ENCODE peak calls at places on chromosome 5, in seven cellular contexts. G is AG04449, M is bronchial epithelial cell, C is GM23338, N is IMR-90, O is HL-60, X is left ventricle myocardium inferior. B is an unnamed sample.

GRCh38 chr5:2017540-2018389 is 135.0 kb upstream of the IRX4 start:
- DNase-seq in O (peak), M (no peak), X (no peak), N (peak), C (peak), G (no peak), B (peak)

GRCh38 chr5:129460951-129461815 is 1.1 kb downstream of the ADAMTS19 start:
- DNase-seq in O (peak), X (peak), C (peak), N (no peak), M (peak), G (no peak), B (peak)

GRCh38 chr5:142012792-142013388 is at the start of gene GNPDA1:
- DNase-seq in G (no peak), X (peak), N (peak), O (peak), M (peak), C (peak), B (peak)

GRCh38 chr5:149963722-149964121 is 3.2 kb downstream of the SLC26A2 start:
- DNase-seq in N (no peak), X (no peak), M (no peak), C (no peak), G (no peak), O (no peak), B (no peak)

GRCh38 chr5:157594237-157594636 is 18.7 kb upstream of the ADAM19 start:
- DNase-seq in M (no peak), G (no peak), X (no peak), O (no peak), C (no peak), N (no peak), B (no peak)

GRCh38 chr5:117800261-117800660 is 1188.1 kb downstream of the DTWD2 start:
- DNase-seq in N (peak), G (no peak), C (no peak), M (no peak), X (no peak), O (no peak), B (no peak)

GRCh38 chr5:134106991-134107701 is 7.3 kb upstream of the TCF7 start:
- DNase-seq in O (no peak), N (no peak), G (no peak), M (no peak), X (no peak), C (no peak), B (no peak)

GRCh38 chr5:140259509-140259908 is 43.4 kb downstream of the PFDN1 start:
- DNase-seq in O (no peak), X (no peak), M (peak), G (no peak), C (peak), N (no peak), B (no peak)

GRCh38 chr5:61991426-61991825 is 314.6 kb upstream of the KIF2A start:
- DNase-seq in G (no peak), X (no peak), N (no peak), C (no peak), O (no peak), M (no peak), B (no peak)

GRCh38 chr5:80725446-80725845 is 70.7 kb upstream of the DHFR start:
- DNase-seq in N (no peak), O (no peak), G (no peak), M (no peak), X (no peak), C (no peak), B (no peak)
- TF ChIP-seq CTCF in N (no peak), O (no peak), G (no peak), M (no peak), X (no peak), C (no peak), B (no peak)

GRCh38 chr5:91438871-91439270 is 55.8 kb upstream of the ARRDC3 start:
- DNase-seq in C (peak), O (no peak), G (no peak), N (no peak), X (no peak), M (peak), B (no peak)
- TF ChIP-seq CTCF in C (peak), O (no peak), G (no peak), N (no peak), X (no peak), M (peak), B (no peak)

GRCh38 chr5:54066433-54066832 is 243.9 kb downstream of the ARL15 start:
- DNase-seq in G (no peak), O (no peak), X (no peak), M (no peak), N (no peak), C (no peak), B (no peak)
- TF ChIP-seq CTCF in G (no peak), O (no peak), X (no peak), M (no peak), N (no peak), C (peak), B (no peak)

GRCh38 chr5:8842906-8843590 is 702.8 kb downstream of the SEMA5A start:
- DNase-seq in X (no peak), C (no peak), M (peak), N (peak), O (no peak), G (no peak), B (no peak)
- TF ChIP-seq CTCF in X (peak), C (peak), M (peak), N (peak), O (no peak), G (peak), B (no peak)

GRCh38 chr5:181042722-181043121 is 2.7 kb downstream of the BTNL9 start:
- DNase-seq in O (no peak), C (no peak), X (no peak), G (no peak), M (no peak), N (no peak), B (no peak)

GRCh38 chr5:181044662-181045305 is 4.7 kb downstream of the BTNL9 start:
- DNase-seq in C (no peak), G (no peak), M (no peak), O (no peak), X (peak), N (no peak), B (no peak)

GRCh38 chr5:181042036-181042435 is 2.0 kb downstream of the BTNL9 start:
- DNase-seq in N (no peak), X (no peak), G (no peak), M (no peak), O (no peak), C (no peak), B (no peak)

GRCh38 chr5:181044093-181044599 is 4.1 kb downstream of the BTNL9 start:
- DNase-seq in N (no peak), C (no peak), M (no peak), X (no peak), G (no peak), O (no peak), B (no peak)

GRCh38 chr5:181043285-181044092 is 3.4 kb downstream of the BTNL9 start:
- DNase-seq in O (no peak), N (no peak), M (no peak), X (no peak), C (no peak), G (no peak), B (no peak)
- TF ChIP-seq CTCF in O (no peak), N (no peak), M (no peak), X (peak), C (no peak), G (no peak), B (no peak)

DNA sequence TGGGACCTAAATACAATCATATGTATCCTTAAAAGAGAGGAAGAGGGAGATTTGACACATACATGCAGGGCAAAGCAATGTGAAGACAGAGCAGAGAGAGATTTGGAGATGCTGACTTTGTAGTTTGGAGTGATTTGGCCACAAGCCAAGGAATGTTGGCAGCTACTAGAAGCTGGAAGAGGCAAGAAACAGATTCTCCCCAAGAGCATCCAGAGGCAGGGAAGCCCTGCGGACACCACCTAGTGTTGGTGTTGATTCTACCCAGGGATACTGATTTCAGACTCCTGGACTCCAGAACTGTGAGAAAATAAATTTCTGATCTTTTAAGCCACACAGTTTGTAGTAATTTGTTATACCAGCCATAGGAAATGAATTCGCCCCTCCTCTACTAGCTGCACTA is 64.9 kb upstream of the OSMR start:
- DNase-seq in O (no peak), C (no peak), N (peak), G (no peak), M (peak), X (peak), B (no peak)
- TF ChIP-seq CTCF in O (no peak), C (no peak), N (no peak), G (peak), M (no peak), X (peak), B (no peak)

GRCh38 chr5:9313751-9314150 is 232.1 kb downstream of the SEMA5A start:
- DNase-seq in O (no peak), M (peak), C (peak), N (no peak), G (no peak), X (no peak), B (no peak)
- TF ChIP-seq CTCF in O (no peak), M (peak), C (peak), N (no peak), G (no peak), X (no peak), B (no peak)

B was measured in GM10248.